ENCODE peak calls at places on chromosomes 12 and 14, in ten cellular contexts. One of them, this sample, is unnamed.

GRCh38 chr12:89040146-89040964 is 311.9 kb downstream of the DUSP6 start:
- DNase-seq in GM20000: peak
- DNase-seq in fibroblast of lung: no peak
- DNase-seq in fibroblast of the aortic adventitia: peak
- DNase-seq in BJ: no peak
- DNase-seq in dorsolateral prefrontal cortex: no peak
- DNase-seq in upper lobe of left lung: peak
- DNase-seq in HFFc6: peak
- DNase-seq in choroid plexus epithelial cell: peak
- DNase-seq in AG04449: peak
- DNase-seq in this sample: no peak

GRCh38 chr14:69093551-69094421 is 59.1 kb downstream of the DCAF5 start:
- DNase-seq in HFFc6: peak
- DNase-seq in upper lobe of left lung: peak
- DNase-seq in fibroblast of the aortic adventitia: peak
- DNase-seq in dorsolateral prefrontal cortex: peak
- DNase-seq in choroid plexus epithelial cell: peak
- DNase-seq in fibroblast of lung: peak
- DNase-seq in BJ: no peak
- DNase-seq in AG04449: no peak
- DNase-seq in GM20000: no peak
- DNase-seq in this sample: no peak

GRCh38 chr12:23503544-23503943 is 445.9 kb downstream of the SOX5 start:
- DNase-seq in fibroblast of the aortic adventitia: no peak
- DNase-seq in HFFc6: no peak
- DNase-seq in fibroblast of lung: no peak
- DNase-seq in choroid plexus epithelial cell: no peak
- DNase-seq in dorsolateral prefrontal cortex: no peak
- DNase-seq in BJ: no peak
- DNase-seq in GM20000: no peak
- DNase-seq in upper lobe of left lung: no peak
- DNase-seq in AG04449: no peak
- DNase-seq in this sample: no peak

GRCh38 chr14:102817942-102818940 is 41.0 kb downstream of the TRAF3 start:
- DNase-seq in fibroblast of lung: peak
- DNase-seq in upper lobe of left lung: no peak
- DNase-seq in GM20000: no peak
- DNase-seq in AG04449: no peak
- DNase-seq in fibroblast of the aortic adventitia: peak
- DNase-seq in choroid plexus epithelial cell: peak
- DNase-seq in HFFc6: no peak
- DNase-seq in dorsolateral prefrontal cortex: no peak
- DNase-seq in BJ: no peak
- DNase-seq in this sample: no peak

GRCh38 chr12:112473056-112473455 is 54.3 kb downstream of the PTPN11 start:
- DNase-seq in dorsolateral prefrontal cortex: no peak
- DNase-seq in HFFc6: no peak
- DNase-seq in fibroblast of the aortic adventitia: no peak
- DNase-seq in AG04449: no peak
- DNase-seq in choroid plexus epithelial cell: peak
- DNase-seq in GM20000: no peak
- DNase-seq in upper lobe of left lung: no peak
- DNase-seq in BJ: no peak
- DNase-seq in fibroblast of lung: no peak
- DNase-seq in this sample: no peak

GRCh38 chr14:30656190-30656632 is 34.1 kb downstream of the SCFD1 start:
- DNase-seq in GM20000: peak
- DNase-seq in fibroblast of the aortic adventitia: peak
- DNase-seq in choroid plexus epithelial cell: peak
- DNase-seq in upper lobe of left lung: peak
- DNase-seq in fibroblast of lung: peak
- DNase-seq in dorsolateral prefrontal cortex: peak
- DNase-seq in BJ: no peak
- DNase-seq in HFFc6: peak
- DNase-seq in AG04449: no peak
- DNase-seq in this sample: no peak

GRCh38 chr14:105927661-105928060 is 401.3 kb downstream of the TMEM121 start:
- DNase-seq in HFFc6: no peak
- DNase-seq in choroid plexus epithelial cell: no peak
- DNase-seq in fibroblast of the aortic adventitia: no peak
- DNase-seq in GM20000: no peak
- DNase-seq in BJ: no peak
- DNase-seq in fibroblast of lung: no peak
- DNase-seq in upper lobe of left lung: peak
- DNase-seq in dorsolateral prefrontal cortex: no peak
- DNase-seq in AG04449: no peak
- DNase-seq in this sample: no peak

GRCh38 chr14:52043690-52044089 is 25.2 kb downstream of the NID2 start:
- DNase-seq in BJ: no peak
- DNase-seq in upper lobe of left lung: no peak
- DNase-seq in fibroblast of the aortic adventitia: no peak
- DNase-seq in HFFc6: no peak
- DNase-seq in choroid plexus epithelial cell: peak
- DNase-seq in GM20000: peak
- DNase-seq in AG04449: no peak
- DNase-seq in fibroblast of lung: no peak
- DNase-seq in dorsolateral prefrontal cortex: no peak
- DNase-seq in this sample: no peak

GRCh38 chr14:101704140-101704539 is 57.4 kb upstream of the PPP2R5C start:
- DNase-seq in upper lobe of left lung: no peak
- DNase-seq in dorsolateral prefrontal cortex: no peak
- DNase-seq in HFFc6: no peak
- DNase-seq in fibroblast of lung: no peak
- DNase-seq in GM20000: no peak
- DNase-seq in AG04449: no peak
- DNase-seq in BJ: no peak
- DNase-seq in fibroblast of the aortic adventitia: no peak
- DNase-seq in choroid plexus epithelial cell: no peak
- DNase-seq in this sample: no peak

GRCh38 chr12:92363295-92364146 is 217.9 kb upstream of the BTG1 start:
- DNase-seq in fibroblast of lung: peak
- DNase-seq in fibroblast of the aortic adventitia: peak
- DNase-seq in HFFc6: peak
- DNase-seq in dorsolateral prefrontal cortex: peak
- DNase-seq in upper lobe of left lung: peak
- DNase-seq in AG04449: no peak
- DNase-seq in BJ: peak
- DNase-seq in choroid plexus epithelial cell: peak
- DNase-seq in GM20000: peak
- DNase-seq in this sample: no peak

GRCh38 chr12:10361084-10361483 is 28.8 kb downstream of the KLRK1 start:
- DNase-seq in choroid plexus epithelial cell: peak
- DNase-seq in fibroblast of lung: no peak
- DNase-seq in BJ: no peak
- DNase-seq in fibroblast of the aortic adventitia: no peak
- DNase-seq in dorsolateral prefrontal cortex: no peak
- DNase-seq in HFFc6: no peak
- DNase-seq in upper lobe of left lung: no peak
- DNase-seq in AG04449: no peak
- DNase-seq in GM20000: no peak
- DNase-seq in this sample: no peak

GRCh38 chr12:45183263-45183662 is 32.6 kb upstream of the ANO6 start:
- DNase-seq in choroid plexus epithelial cell: peak
- DNase-seq in dorsolateral prefrontal cortex: no peak
- DNase-seq in fibroblast of lung: peak
- DNase-seq in AG04449: no peak
- DNase-seq in HFFc6: peak
- DNase-seq in fibroblast of the aortic adventitia: peak
- DNase-seq in GM20000: no peak
- DNase-seq in BJ: no peak
- DNase-seq in upper lobe of left lung: no peak
- DNase-seq in this sample: no peak

GRCh38 chr12:68539615-68539952 is 71.1 kb upstream of the RAP1B start:
- DNase-seq in upper lobe of left lung: no peak
- DNase-seq in dorsolateral prefrontal cortex: no peak
- DNase-seq in fibroblast of the aortic adventitia: no peak
- DNase-seq in fibroblast of lung: no peak
- DNase-seq in HFFc6: no peak
- DNase-seq in GM20000: no peak
- DNase-seq in BJ: no peak
- DNase-seq in choroid plexus epithelial cell: no peak
- DNase-seq in AG04449: no peak
- DNase-seq in this sample: no peak

GRCh38 chr12:14664434-14665023 is 31.9 kb downstream of the GUCY2C start:
- DNase-seq in BJ: no peak
- DNase-seq in AG04449: no peak
- DNase-seq in dorsolateral prefrontal cortex: peak
- DNase-seq in GM20000: peak
- DNase-seq in HFFc6: peak
- DNase-seq in upper lobe of left lung: no peak
- DNase-seq in fibroblast of the aortic adventitia: peak
- DNase-seq in choroid plexus epithelial cell: peak
- DNase-seq in fibroblast of lung: peak
- DNase-seq in this sample: no peak

GRCh38 chr12:42589465-42590323 is at the start of gene PRICKLE1:
- DNase-seq in dorsolateral prefrontal cortex: no peak
- DNase-seq in fibroblast of lung: peak
- DNase-seq in HFFc6: no peak
- DNase-seq in fibroblast of the aortic adventitia: peak
- DNase-seq in upper lobe of left lung: peak
- DNase-seq in GM20000: peak
- DNase-seq in BJ: no peak
- DNase-seq in choroid plexus epithelial cell: peak
- DNase-seq in AG04449: no peak
- DNase-seq in this sample: no peak

GRCh38 chr12:42588308-42588836 is 1.2 kb downstream of the PRICKLE1 start:
- DNase-seq in HFFc6: no peak
- DNase-seq in AG04449: no peak
- DNase-seq in fibroblast of lung: peak
- DNase-seq in dorsolateral prefrontal cortex: no peak
- DNase-seq in upper lobe of left lung: no peak
- DNase-seq in fibroblast of the aortic adventitia: peak
- DNase-seq in BJ: no peak
- DNase-seq in choroid plexus epithelial cell: peak
- DNase-seq in GM20000: no peak
- DNase-seq in this sample: no peak

GRCh38 chr12:42587564-42588307 is 1.8 kb downstream of the PRICKLE1 start:
- DNase-seq in HFFc6: no peak
- DNase-seq in upper lobe of left lung: no peak
- DNase-seq in AG04449: no peak
- DNase-seq in GM20000: no peak
- DNase-seq in fibroblast of the aortic adventitia: peak
- DNase-seq in fibroblast of lung: no peak
- DNase-seq in dorsolateral prefrontal cortex: no peak
- DNase-seq in BJ: no peak
- DNase-seq in choroid plexus epithelial cell: peak
- DNase-seq in this sample: no peak

GRCh38 chr12:42588981-42589464 is 523 bp downstream of the PRICKLE1 start:
- DNase-seq in AG04449: no peak
- DNase-seq in GM20000: peak
- DNase-seq in BJ: no peak
- DNase-seq in fibroblast of lung: peak
- DNase-seq in choroid plexus epithelial cell: peak
- DNase-seq in dorsolateral prefrontal cortex: peak
- DNase-seq in fibroblast of the aortic adventitia: peak
- DNase-seq in upper lobe of left lung: peak
- DNase-seq in HFFc6: no peak
- DNase-seq in this sample: no peak

DNA sequence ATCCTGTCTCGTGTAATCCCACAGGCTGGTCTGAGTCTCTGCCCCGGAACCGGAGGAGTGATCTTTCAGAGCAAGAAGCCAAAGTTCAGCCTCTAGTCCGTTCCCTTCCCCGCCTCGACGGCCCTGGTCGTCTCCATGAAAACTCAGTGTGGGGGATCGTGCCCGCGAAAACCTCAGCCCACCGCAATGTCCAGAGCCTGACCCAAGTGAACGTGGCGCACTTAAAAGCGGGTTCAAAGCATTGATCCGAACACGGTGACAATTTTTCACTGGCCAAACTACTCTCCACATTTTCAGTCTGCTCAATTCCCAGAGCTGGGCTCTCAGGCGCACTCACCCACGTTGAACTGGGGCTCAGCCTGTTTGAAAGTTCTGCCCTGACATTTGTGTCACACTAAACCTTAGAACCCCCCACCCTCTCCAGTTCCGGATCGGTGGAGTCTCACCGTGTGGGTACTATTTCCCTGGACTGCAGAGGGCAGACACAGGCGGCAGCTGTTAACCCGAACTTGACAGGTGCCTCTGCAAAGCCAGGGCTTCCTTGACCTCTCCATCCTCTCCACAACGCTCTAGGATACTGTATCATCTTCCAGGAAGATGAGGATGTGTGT is 883 bp upstream of the PRICKLE1 start:
- DNase-seq in fibroblast of lung: peak
- DNase-seq in AG04449: no peak
- DNase-seq in choroid plexus epithelial cell: no peak
- DNase-seq in BJ: no peak
- DNase-seq in HFFc6: no peak
- DNase-seq in dorsolateral prefrontal cortex: peak
- DNase-seq in GM20000: peak
- DNase-seq in upper lobe of left lung: peak
- DNase-seq in fibroblast of the aortic adventitia: no peak
- DNase-seq in this sample: no peak
- TF ChIP-seq CTCF in fibroblast of lung: peak
- TF ChIP-seq CTCF in AG04449: no peak
- TF ChIP-seq CTCF in choroid plexus epithelial cell: peak
- TF ChIP-seq CTCF in BJ: peak
- TF ChIP-seq CTCF in HFFc6: no peak
- TF ChIP-seq CTCF in dorsolateral prefrontal cortex: no peak
- TF ChIP-seq CTCF in GM20000: no peak
- TF ChIP-seq CTCF in upper lobe of left lung: no peak
- TF ChIP-seq CTCF in fibroblast of the aortic adventitia: no peak
- TF ChIP-seq CTCF in this sample: no peak

GRCh38 chr12:131830335-131831020 is 2.3 kb downstream of the MMP17 start:
- DNase-seq in upper lobe of left lung: peak
- DNase-seq in fibroblast of lung: peak
- DNase-seq in dorsolateral prefrontal cortex: peak
- DNase-seq in AG04449: no peak
- DNase-seq in fibroblast of the aortic adventitia: peak
- DNase-seq in BJ: no peak
- DNase-seq in GM20000: peak
- DNase-seq in HFFc6: peak
- DNase-seq in choroid plexus epithelial cell: peak
- DNase-seq in this sample: peak
- TF ChIP-seq CTCF in upper lobe of left lung: peak
- TF ChIP-seq CTCF in fibroblast of lung: peak
- TF ChIP-seq CTCF in dorsolateral prefrontal cortex: peak
- TF ChIP-seq CTCF in AG04449: peak
- TF ChIP-seq CTCF in fibroblast of the aortic adventitia: peak
- TF ChIP-seq CTCF in BJ: peak
- TF ChIP-seq CTCF in GM20000: peak
- TF ChIP-seq CTCF in HFFc6: peak
- TF ChIP-seq CTCF in choroid plexus epithelial cell: peak
- TF ChIP-seq CTCF in this sample: peak

GRCh38 chr12:2332947-2333346 is 280.2 kb downstream of the CACNA1C start:
- DNase-seq in fibroblast of the aortic adventitia: peak
- DNase-seq in AG04449: no peak
- DNase-seq in BJ: no peak
- DNase-seq in choroid plexus epithelial cell: no peak
- DNase-seq in fibroblast of lung: peak
- DNase-seq in dorsolateral prefrontal cortex: no peak
- DNase-seq in HFFc6: peak
- DNase-seq in GM20000: no peak
- DNase-seq in upper lobe of left lung: no peak
- DNase-seq in this sample: no peak
- TF ChIP-seq CTCF in fibroblast of the aortic adventitia: no peak
- TF ChIP-seq CTCF in AG04449: no peak
- TF ChIP-seq CTCF in BJ: no peak
- TF ChIP-seq CTCF in choroid plexus epithelial cell: no peak
- TF ChIP-seq CTCF in fibroblast of lung: no peak
- TF ChIP-seq CTCF in dorsolateral prefrontal cortex: no peak
- TF ChIP-seq CTCF in HFFc6: no peak
- TF ChIP-seq CTCF in GM20000: no peak
- TF ChIP-seq CTCF in upper lobe of left lung: no peak
- TF ChIP-seq CTCF in this sample: no peak

GRCh38 chr12:46401703-46402102 is 29.1 kb upstream of the SLC38A2 start:
- DNase-seq in upper lobe of left lung: no peak
- DNase-seq in GM20000: no peak
- DNase-seq in fibroblast of the aortic adventitia: peak
- DNase-seq in BJ: no peak
- DNase-seq in fibroblast of lung: peak
- DNase-seq in dorsolateral prefrontal cortex: no peak
- DNase-seq in choroid plexus epithelial cell: peak
- DNase-seq in AG04449: no peak
- DNase-seq in HFFc6: no peak
- DNase-seq in this sample: no peak
- TF ChIP-seq CTCF in upper lobe of left lung: no peak
- TF ChIP-seq CTCF in GM20000: no peak
- TF ChIP-seq CTCF in fibroblast of the aortic adventitia: peak
- TF ChIP-seq CTCF in BJ: peak
- TF ChIP-seq CTCF in fibroblast of lung: peak
- TF ChIP-seq CTCF in dorsolateral prefrontal cortex: no peak
- TF ChIP-seq CTCF in choroid plexus epithelial cell: peak
- TF ChIP-seq CTCF in AG04449: peak
- TF ChIP-seq CTCF in HFFc6: peak
- TF ChIP-seq CTCF in this sample: peak

This sample was measured in AG09319.